ENCODE peak calls at places on chromosomes 13 and 19, in four cellular contexts. One of them, this sample, is unnamed.

GRCh38 chr19:48997972-48998371 is 4.3 kb downstream of the RUVBL2 start:
- DNase-seq in NCI-H1105 treated with DMSO at 0.1 percent for 48 hours: no peak
- DNase-seq in ELR: peak; percentile 83
- DNase-seq in SK-N-SH: peak; percentile 69
- DNase-seq in this sample: no peak

GRCh38 chr19:46489445-46490272 is 6.0 kb downstream of the PNMA8B start:
- DNase-seq in NCI-H1105 treated with DMSO at 0.1 percent for 48 hours: no peak
- DNase-seq in ELR: no peak
- DNase-seq in SK-N-SH: peak; percentile 37
- DNase-seq in this sample: no peak

GRCh38 chr13:64164435-64164834 is 2748.8 kb upstream of the PCDH20 start:
- DNase-seq in NCI-H1105 treated with DMSO at 0.1 percent for 48 hours: no peak
- DNase-seq in ELR: no peak
- DNase-seq in SK-N-SH: no peak
- DNase-seq in this sample: no peak

GRCh38 chr13:31434613-31435012 is 234.8 kb downstream of the B3GLCT start:
- DNase-seq in NCI-H1105 treated with DMSO at 0.1 percent for 48 hours: no peak
- DNase-seq in ELR: no peak
- DNase-seq in SK-N-SH: no peak
- DNase-seq in this sample: no peak

GRCh38 chr19:46287585-46287984 is 9.3 kb upstream of the HIF3A start:
- DNase-seq in NCI-H1105 treated with DMSO at 0.1 percent for 48 hours: no peak
- DNase-seq in ELR: peak; percentile 47
- DNase-seq in SK-N-SH: no peak
- DNase-seq in this sample: no peak

GRCh38 chr19:2883686-2884439 is 16.7 kb downstream of the ZNF556 start:
- DNase-seq in NCI-H1105 treated with DMSO at 0.1 percent for 48 hours: no peak
- DNase-seq in ELR: no peak
- DNase-seq in SK-N-SH: no peak
- DNase-seq in this sample: no peak

GRCh38 chr19:58388175-58388526 is 1.1 kb downstream of the RPS5 start:
- DNase-seq in NCI-H1105 treated with DMSO at 0.1 percent for 48 hours: no peak
- DNase-seq in ELR: no peak
- DNase-seq in SK-N-SH: no peak
- DNase-seq in this sample: no peak

GRCh38 chr13:114032121-114032799 is 58.4 kb upstream of the C13orf46 start:
- DNase-seq in NCI-H1105 treated with DMSO at 0.1 percent for 48 hours: no peak
- DNase-seq in ELR: peak; percentile 81
- DNase-seq in SK-N-SH: no peak
- DNase-seq in this sample: no peak

GRCh38 chr19:3519126-3519525 is 13.0 kb downstream of the FZR1 start:
- DNase-seq in NCI-H1105 treated with DMSO at 0.1 percent for 48 hours: no peak
- DNase-seq in ELR: no peak
- DNase-seq in SK-N-SH: no peak
- DNase-seq in this sample: no peak

GRCh38 chr13:113877149-113877990 is 13.5 kb upstream of the GAS6 start:
- DNase-seq in NCI-H1105 treated with DMSO at 0.1 percent for 48 hours: no peak
- DNase-seq in ELR: no peak
- DNase-seq in SK-N-SH: no peak
- DNase-seq in this sample: no peak

GRCh38 chr19:8505680-8506401 is 3.4 kb upstream of the PRAM1 start:
- DNase-seq in NCI-H1105 treated with DMSO at 0.1 percent for 48 hours: peak; percentile 70
- DNase-seq in ELR: peak; percentile 78
- DNase-seq in SK-N-SH: peak; percentile 98
- DNase-seq in this sample: peak; percentile 27

GRCh38 chr19:13459351-13459750 is 46.9 kb downstream of the CACNA1A start:
- DNase-seq in NCI-H1105 treated with DMSO at 0.1 percent for 48 hours: peak; percentile 59
- DNase-seq in ELR: no peak
- DNase-seq in SK-N-SH: no peak
- DNase-seq in this sample: no peak

GRCh38 chr19:46635920-46636761 is at the start of gene GNG8:
- DNase-seq in NCI-H1105 treated with DMSO at 0.1 percent for 48 hours: no peak
- DNase-seq in ELR: no peak
- DNase-seq in SK-N-SH: no peak
- DNase-seq in this sample: no peak

GRCh38 chr19:40578442-40578908 is 1.8 kb downstream of the SHKBP1 start:
- DNase-seq in NCI-H1105 treated with DMSO at 0.1 percent for 48 hours: peak; percentile 12
- DNase-seq in ELR: peak; percentile 57
- DNase-seq in SK-N-SH: peak; percentile 60
- DNase-seq in this sample: no peak

GRCh38 chr13:73914119-73914518 is 220.1 kb downstream of the KLF12 start:
- DNase-seq in NCI-H1105 treated with DMSO at 0.1 percent for 48 hours: no peak
- DNase-seq in ELR: no peak
- DNase-seq in SK-N-SH: no peak
- DNase-seq in this sample: no peak

GRCh38 chr19:33040994-33041827 is 23.5 kb downstream of the RHPN2 start:
- DNase-seq in NCI-H1105 treated with DMSO at 0.1 percent for 48 hours: no peak
- DNase-seq in ELR: peak; percentile 14
- DNase-seq in SK-N-SH: no peak
- DNase-seq in this sample: no peak

GRCh38 chr19:54164369-54165068 is 5.0 kb upstream of the LENG1 start:
- DNase-seq in NCI-H1105 treated with DMSO at 0.1 percent for 48 hours: no peak
- DNase-seq in ELR: peak; percentile 58
- DNase-seq in SK-N-SH: no peak
- DNase-seq in this sample: no peak

GRCh38 chr19:38778733-38779132 is 5.4 kb upstream of the LGALS7 start:
- DNase-seq in NCI-H1105 treated with DMSO at 0.1 percent for 48 hours: no peak
- DNase-seq in ELR: no peak
- DNase-seq in SK-N-SH: no peak
- DNase-seq in this sample: no peak

GRCh38 chr19:10654610-10655456 is 687 bp downstream of the ILF3 start:
- DNase-seq in NCI-H1105 treated with DMSO at 0.1 percent for 48 hours: peak; percentile 73
- DNase-seq in ELR: peak; percentile 63
- DNase-seq in SK-N-SH: peak; percentile 95
- DNase-seq in this sample: no peak